ENCODE peak calls at places on chromosome 4, in four cellular contexts. X is tibial artery, T is prostate gland, P is ovary. U is an unnamed sample.

GRCh38 chr4:924107-925096 is 7.7 kb downstream of the GAK start:
- DNase-seq in X (peak; percentile 27), T (no peak), P (peak; percentile 14), U (no peak)

GRCh38 chr4:52840531-52841350 is 21.4 kb upstream of the RASL11B start:
- DNase-seq in X (no peak), T (no peak), P (no peak), U (no peak)

GRCh38 chr4:6177587-6178197 is 22.7 kb downstream of the JAKMIP1 start:
- DNase-seq in X (no peak), T (no peak), P (no peak), U (no peak)

GRCh38 chr4:83329521-83330105 is 5.0 kb downstream of the HPSE start:
- DNase-seq in X (no peak), T (no peak), P (no peak), U (no peak)

GRCh38 chr4:20832821-20833220 is 132.6 kb downstream of the PACRGL start:
- DNase-seq in X (no peak), T (no peak), P (no peak), U (no peak)

GRCh38 chr4:172042714-172043114 is 229.5 kb downstream of the GALNTL6 start:
- DNase-seq in X (no peak), T (no peak), P (no peak), U (no peak)

GRCh38 chr4:2253160-2254084 is 8.5 kb downstream of the MXD4 start:
- DNase-seq in X (no peak), T (peak; percentile 2), P (no peak), U (peak; percentile 14)

GRCh38 chr4:6002926-6003325 is 15.3 kb downstream of the C4orf50 start:
- DNase-seq in X (peak; percentile 35), T (no peak), P (no peak), U (no peak)

GRCh38 chr4:130747842-130748241 is 1651.9 kb downstream of the C4orf33 start:
- DNase-seq in X (no peak), T (no peak), P (no peak), U (no peak)

GRCh38 chr4:174438711-174439110 is 83.6 kb downstream of the HPGD start:
- DNase-seq in X (no peak), T (no peak), P (no peak), U (no peak)

GRCh38 chr4:16516796-16517413 is 290.6 kb upstream of the TAPT1 start:
- DNase-seq in X (peak; percentile 67), T (peak; percentile 6), P (peak; percentile 71), U (no peak)

GRCh38 chr4:38759077-38759789 is 23.6 kb downstream of the TLR10 start:
- DNase-seq in X (peak; percentile 70), T (peak; percentile 44), P (peak; percentile 79), U (peak; percentile 25)

GRCh38 chr4:57037982-57038604 is 59.4 kb downstream of the POLR2B start:
- DNase-seq in X (peak; percentile 84), T (peak; percentile 43), P (peak; percentile 79), U (peak; percentile 58)

GRCh38 chr4:184812651-184813181 is 13.1 kb downstream of the ACSL1 start:
- DNase-seq in X (peak; percentile 60), T (no peak), P (no peak), U (no peak)

GRCh38 chr4:22077571-22077970 is 129.0 kb upstream of the KCNIP4 start:
- DNase-seq in X (no peak), T (no peak), P (no peak), U (no peak)

GRCh38 chr4:153792007-153792892 is 3.4 kb upstream of the SFRP2 start:
- DNase-seq in X (peak; percentile 77), T (no peak), P (peak; percentile 32), U (no peak)

GRCh38 chr4:11404431-11404830 is 24.3 kb downstream of the HS3ST1 start:
- DNase-seq in X (no peak), T (no peak), P (no peak), U (no peak)

GRCh38 chr4:4820264-4820663 is 39.2 kb upstream of the MSX1 start:
- DNase-seq in X (no peak), T (peak; percentile 10), P (no peak), U (no peak)

GRCh38 chr4:34220601-34221000 is 2023.7 kb downstream of the ARAP2 start:
- DNase-seq in X (no peak), T (no peak), P (no peak), U (no peak)

GRCh38 chr4:73721419-73721818 is 18.9 kb upstream of the CXCL8 start:
- DNase-seq in X (no peak), T (no peak), P (no peak), U (no peak)

DNA sequence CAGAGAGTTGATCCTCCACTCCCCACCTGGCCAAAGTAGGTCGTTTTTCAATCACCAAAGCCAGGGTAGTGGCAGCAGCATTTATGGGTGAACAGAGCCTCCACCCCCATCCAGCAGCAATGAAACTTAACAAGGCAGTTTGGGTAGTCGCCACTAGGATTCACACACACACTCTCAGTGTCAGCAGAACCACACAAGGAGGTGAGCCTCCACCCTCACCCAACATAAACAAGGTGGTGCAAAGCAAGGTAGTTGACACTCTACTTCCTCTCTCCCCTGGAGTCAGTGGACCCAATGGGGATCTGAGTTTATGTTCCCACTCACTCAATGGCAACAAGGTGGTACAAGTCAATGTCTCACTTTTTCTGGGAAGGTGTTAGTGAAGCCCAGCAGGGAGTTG is 50.4 kb upstream of the CCDC149 start:
- DNase-seq in X (no peak), T (no peak), P (no peak), U (no peak)
- H3K27ac ChIP-seq in X (no peak overlapping the region), T (no peak overlapping the region), P (no peak overlapping the region), U (no peak overlapping the region)

GRCh38 chr4:128587382-128587781 is 222.1 kb upstream of the JADE1 start:
- DNase-seq in X (no peak), T (no peak), P (no peak), U (no peak)
- TF ChIP-seq CTCF in X (no peak), T (no peak), P (no peak), U (no peak)

GRCh38 chr4:87060957-87061356 is 126.1 kb downstream of the AFF1 start:
- DNase-seq in X (no peak), T (no peak), P (no peak), U (no peak)
- H3K4me1 ChIP-seq in X (peaks cover 48% of the 10 kb centered on the region), T (peaks cover 5% of the 10 kb centered on the region), P (peaks cover 18% of the 10 kb centered on the region), U (peaks cover 64% of the 10 kb centered on the region)

DNA sequence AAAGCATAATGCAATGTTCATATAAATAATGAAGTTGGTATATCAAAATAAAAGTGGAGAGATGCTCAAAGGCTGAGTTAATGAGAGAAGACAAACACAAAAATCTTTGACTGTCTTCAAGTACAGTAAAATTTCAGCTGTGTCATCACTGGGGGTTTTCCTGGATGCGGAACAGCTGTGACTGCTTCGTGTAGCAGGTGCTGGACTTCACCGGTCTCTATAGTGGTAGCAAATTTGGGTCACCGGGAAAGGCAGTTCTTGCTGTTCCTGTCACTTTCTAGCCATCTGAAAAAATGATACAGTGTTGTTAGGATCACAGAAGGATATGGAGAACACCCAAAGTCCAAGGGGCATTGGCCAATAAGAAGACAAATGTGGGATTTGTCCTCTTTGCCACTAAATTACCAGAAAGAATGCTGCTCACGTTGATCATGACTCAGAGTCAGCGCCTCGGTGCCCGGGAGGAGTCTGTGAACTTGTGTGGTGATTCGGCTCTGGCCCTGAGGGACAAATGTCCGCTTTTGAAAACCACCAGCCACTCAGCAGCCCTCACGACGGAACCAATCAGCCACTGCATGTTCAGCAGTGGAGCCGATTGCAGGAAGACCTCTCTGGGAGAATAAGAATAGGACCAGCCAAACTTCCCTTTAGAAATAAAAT is 230.1 kb upstream of the FAT1 start:
- DNase-seq in X (no peak), T (no peak), P (no peak), U (no peak)
- H3K27ac ChIP-seq in X (no peak overlapping the region), T (no peak overlapping the region), P (no peak overlapping the region), U (peak overlapping the region; percentile 18)

DNA sequence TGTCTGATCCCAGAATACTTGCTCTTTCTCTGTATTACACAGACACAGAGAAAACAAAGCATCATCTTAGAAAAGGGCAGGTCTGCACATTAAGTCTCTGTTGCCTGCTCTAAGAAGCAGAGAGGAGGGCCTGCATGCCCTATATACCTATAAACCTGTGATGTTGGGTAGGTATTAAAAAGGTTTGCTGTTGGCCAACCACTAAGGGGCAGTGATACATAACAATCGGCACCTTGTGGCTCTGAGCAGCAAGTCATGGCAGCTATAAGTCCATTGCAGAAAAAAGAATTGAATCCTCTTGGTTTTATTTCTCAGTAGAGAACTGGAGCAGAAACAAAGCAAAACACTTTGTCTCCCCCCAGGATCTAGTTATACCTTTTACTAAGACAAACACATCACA is 1364.4 kb downstream of the STIM2 start:
- DNase-seq in X (no peak), T (no peak), P (no peak), U (no peak)
- TF ChIP-seq CTCF in X (no peak), T (peak; percentile 35), P (no peak), U (no peak)